ENCODE peak calls at places on chromosomes 13 and 19, in five cellular contexts. P is upper lobe of right lung; W is uterus; Y is right lobe of liver; N is CD8-positive, alpha-beta memory T cell. S is an unnamed sample. For H3K9me3 and H3K4me1, the result is how much of the 10 kb centered on the place peaks cover.

GRCh38 chr19:6090634-6091033 is 19.7 kb downstream of the RFX2 start:
- DNase-seq in W (no peak), P (no peak), N (no peak), Y (no peak), S (no peak)

GRCh38 chr19:10037809-10038208 is 24.5 kb downstream of the RDH8 start:
- DNase-seq in W (no peak), Y (no peak), N (no peak), P (no peak), S (no peak)

GRCh38 chr13:34161829-34162544 is 344.0 kb downstream of the RFC3 start:
- DNase-seq in P (no peak), W (no peak), Y (no peak), N (no peak), S (no peak)

GRCh38 chr13:113162783-113163685 is 4.6 kb downstream of the PROZ start:
- DNase-seq in W (no peak), P (no peak), N (no peak), Y (no peak), S (no peak)

GRCh38 chr13:113998781-113999617 is 25.1 kb upstream of the C13orf46 start:
- DNase-seq in Y (peak), P (no peak), N (no peak), W (no peak), S (no peak)

GRCh38 chr13:42876810-42877550 is 95.6 kb downstream of the FAM216B start:
- DNase-seq in Y (no peak), P (no peak), N (no peak), W (no peak), S (no peak)

GRCh38 chr19:7191946-7192691 is 102.1 kb downstream of the INSR start:
- DNase-seq in P (no peak), N (peak), W (no peak), Y (no peak), S (no peak)

GRCh38 chr13:97108535-97108910 is 113.6 kb upstream of the MBNL2 start:
- DNase-seq in Y (no peak), W (peak), N (no peak), P (no peak), S (no peak)

GRCh38 chr19:43229315-43229714 is 23.9 kb upstream of the PSG4 start:
- DNase-seq in W (no peak), P (no peak), Y (no peak), N (no peak), S (no peak)
- H3K9me3 ChIP-seq in W (under half), P (under half), Y (under half), N (under half), S (under half)

DNA sequence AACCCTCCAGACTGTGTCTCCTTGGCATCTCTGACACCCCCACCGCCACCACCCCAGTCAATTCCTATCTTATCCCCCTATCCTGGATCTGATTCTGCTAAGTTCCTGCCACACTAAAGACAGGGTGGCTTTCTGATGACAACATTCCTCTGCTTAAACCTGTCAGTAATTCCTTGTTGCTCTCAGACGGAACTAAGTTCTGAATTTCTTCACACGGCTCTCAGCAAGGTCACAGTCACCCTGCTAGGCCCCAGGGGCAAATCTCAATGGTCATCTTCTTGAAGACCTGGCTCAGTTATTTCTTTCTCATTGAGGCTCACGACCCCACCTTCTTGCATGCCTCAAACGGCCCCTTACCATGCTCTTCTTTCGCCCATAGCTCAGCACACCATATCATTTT is 7.6 kb downstream of the ALOX5AP start:
- DNase-seq in N (no peak), W (no peak), Y (no peak), P (no peak), S (no peak)
- H3K4me1 ChIP-seq in N (half or more), W (under half), Y (under half), P (half or more), S (under half)

GRCh38 chr19:8905342-8905741 is 73.2 kb downstream of the MBD3L1 start:
- DNase-seq in Y (no peak), N (no peak), P (no peak), W (no peak), S (no peak)
- H3K9me3 ChIP-seq in Y (under half), N (under half), P (under half), W (under half), S (under half)

GRCh38 chr19:12779162-12779993 is 4.0 kb upstream of the HOOK2 start:
- DNase-seq in Y (no peak), P (no peak), N (no peak), W (peak), S (peak)

GRCh38 chr19:12777217-12778019 is 2.1 kb upstream of the HOOK2 start:
- DNase-seq in W (peak), Y (peak), N (peak), P (peak), S (peak)

GRCh38 chr19:12778905-12779161 is 3.5 kb upstream of the HOOK2 start:
- DNase-seq in P (no peak), N (no peak), Y (no peak), W (no peak), S (no peak)

GRCh38 chr19:12774588-12775555 is at the start of gene HOOK2:
- DNase-seq in W (no peak), N (no peak), P (peak), Y (peak), S (peak)

DNA sequence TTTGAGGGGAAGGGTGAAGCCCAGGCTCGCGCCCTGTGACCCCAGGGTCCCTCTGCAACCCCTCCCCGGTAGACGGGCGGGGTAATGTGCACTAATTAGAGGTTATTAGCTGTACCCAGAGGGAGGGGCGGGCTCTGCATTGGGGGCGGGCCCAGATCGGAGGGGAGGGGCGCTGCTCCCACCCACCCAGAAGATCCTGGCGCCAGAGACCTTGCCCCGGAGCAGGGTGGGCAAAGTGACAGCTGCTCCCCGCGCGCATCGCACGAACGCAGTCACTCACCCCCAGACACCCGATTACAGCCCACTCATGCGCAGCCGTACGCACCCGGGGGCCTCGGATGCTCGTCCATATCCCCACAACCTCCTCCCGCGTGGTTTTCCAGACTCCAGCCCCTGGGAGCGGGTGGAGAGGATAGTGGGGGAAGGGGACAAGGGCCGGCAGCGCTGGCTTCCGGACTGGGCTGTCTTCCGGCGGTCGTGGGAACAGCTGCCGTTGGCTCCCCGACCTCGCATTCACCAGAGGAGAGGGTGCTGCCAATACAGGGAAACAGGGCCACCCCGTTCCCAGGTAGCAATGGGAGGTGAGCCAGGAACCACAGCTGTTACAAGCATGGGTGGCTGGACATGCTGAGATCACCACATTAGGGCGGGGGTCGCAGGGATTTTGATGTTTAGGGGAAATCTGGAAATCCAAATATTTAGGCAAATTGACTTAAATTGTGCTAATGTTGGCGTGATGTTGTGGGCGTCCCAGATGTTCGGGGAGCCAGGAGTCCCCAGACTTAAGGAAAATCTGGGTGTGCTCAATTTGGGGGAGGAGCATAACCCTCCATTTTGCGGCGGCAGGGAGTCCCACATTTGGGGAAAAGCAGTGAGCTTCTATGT is 2.9 kb upstream of the HOOK2 start:
- DNase-seq in Y (peak), P (peak), W (peak), N (no peak), S (peak)
- H3K4me1 ChIP-seq in Y (under half), P (under half), W (under half), N (under half), S (under half)

GRCh38 chr19:51489113-51489512 is 10.8 kb downstream of the CEACAM18 start:
- DNase-seq in N (no peak), W (no peak), P (no peak), Y (no peak), S (no peak)
- H3K9me3 ChIP-seq in N (under half), W (under half), P (under half), Y (under half), S (under half)

S was measured in sigmoid colon.